ENCODE peak calls at places on chromosome 6, in four cellular contexts. A is endothelial cell of umbilical vein, T is IMR-90, N is Peyer's patch. P is an unnamed sample.

GRCh38 chr6:43719511-43719910 is 31.9 kb upstream of the MRPS18A start:
- DNase-seq in A (no peak), T (no peak), N (no peak), P (no peak)

GRCh38 chr6:36220211-36220610 is 23.7 kb downstream of the BRPF3 start:
- DNase-seq in A (no peak), T (no peak), N (no peak), P (no peak)

GRCh38 chr6:122330315-122330714 is 69.1 kb upstream of the HSF2 start:
- DNase-seq in A (no peak), T (no peak), N (no peak), P (no peak)

GRCh38 chr6:148446681-148447080 is 104.0 kb downstream of the SASH1 start:
- DNase-seq in A (no peak), T (no peak), N (no peak), P (no peak)

GRCh38 chr6:54916858-54917257 is 70.3 kb downstream of the FAM83B start:
- DNase-seq in A (no peak), T (peak; percentile 75), N (no peak), P (no peak)

GRCh38 chr6:105808571-105808970 is 277.6 kb upstream of the PRDM1 start:
- DNase-seq in A (no peak), T (no peak), N (no peak), P (no peak)

GRCh38 chr6:3520541-3521220 is 63.8 kb upstream of the SLC22A23 start:
- DNase-seq in A (no peak), T (peak; percentile 31), N (no peak), P (no peak)

GRCh38 chr6:60687085-60687484 is 1598.9 kb downstream of the KHDRBS2 start:
- DNase-seq in A (no peak), T (no peak), N (no peak), P (no peak)

GRCh38 chr6:27668442-27669275 is 195.8 kb upstream of the ZNF184 start:
- DNase-seq in A (peak; percentile 44), T (peak; percentile 77), N (no peak), P (no peak)

GRCh38 chr6:75396005-75396800 is 97.4 kb downstream of the FILIP1 start:
- DNase-seq in A (no peak), T (no peak), N (no peak), P (no peak)

GRCh38 chr6:75130784-75131183 is 75.1 kb downstream of the COL12A1 start:
- DNase-seq in A (no peak), T (peak; percentile 76), N (no peak), P (no peak)

GRCh38 chr6:129936329-129937165 is 75.4 kb upstream of the TMEM244 start:
- DNase-seq in A (peak; percentile 73), T (peak; percentile 60), N (peak; percentile 75), P (peak; percentile 52)

GRCh38 chr6:75204222-75204958 is 1.5 kb downstream of the COL12A1 start:
- DNase-seq in A (peak; percentile 90), T (peak; percentile 96), N (peak; percentile 78), P (peak; percentile 74)

GRCh38 chr6:37242429-37243052 is 15.0 kb upstream of the TBC1D22B start:
- DNase-seq in A (peak; percentile 97), T (peak; percentile 99), N (peak; percentile 66), P (peak; percentile 60)

GRCh38 chr6:51292659-51293058 is 474.0 kb downstream of the TFAP2B start:
- DNase-seq in A (no peak), T (no peak), N (no peak), P (no peak)

GRCh38 chr6:37536462-37537225 is 37.0 kb upstream of the CCDC167 start:
- DNase-seq in A (no peak), T (no peak), N (no peak), P (no peak)

DNA sequence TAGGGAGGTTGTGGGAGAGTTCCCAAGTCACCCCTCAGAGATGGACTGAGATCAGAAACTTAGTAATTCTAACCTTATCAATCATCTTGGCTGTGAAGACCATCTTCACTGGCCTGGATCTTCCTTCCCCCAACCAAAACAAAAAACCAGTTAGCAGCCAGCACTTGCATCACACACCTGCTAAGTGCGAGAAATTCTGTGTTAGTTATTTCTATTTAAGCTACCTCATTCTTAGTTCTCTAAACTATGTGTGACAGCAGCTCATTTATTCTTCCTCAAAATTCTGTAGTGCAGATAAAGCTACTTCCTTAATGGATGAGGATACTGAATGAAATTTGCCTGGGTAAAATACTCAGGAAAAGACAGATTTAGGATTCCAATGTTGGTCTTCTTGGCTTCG is 18.2 kb upstream of the TAGAP start:
- DNase-seq in A (no peak), T (no peak), N (no peak), P (no peak)
- H3K27ac ChIP-seq in A (no peak overlapping the region), T (no peak overlapping the region), N (peak overlapping the region; percentile 76), P (no peak overlapping the region)

DNA sequence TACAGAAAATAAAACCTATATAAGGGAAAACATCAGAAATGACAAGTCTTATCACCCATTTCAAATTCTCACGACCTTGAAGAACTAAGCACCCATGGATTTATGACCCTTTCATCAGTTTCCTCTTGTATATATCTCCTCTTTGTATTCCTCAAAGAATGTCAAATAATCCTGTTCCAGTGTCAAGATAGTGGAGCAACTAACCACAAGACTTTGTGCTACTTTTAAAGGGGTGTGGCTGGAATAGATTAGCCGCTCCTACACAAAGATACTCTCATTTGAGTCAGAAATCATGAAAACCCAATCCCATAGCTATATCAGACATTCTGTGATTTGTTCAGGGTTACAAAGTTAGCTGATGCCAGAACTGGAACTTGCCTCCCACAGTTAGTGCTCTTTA is 6.6 kb downstream of the REPS1 start:
- DNase-seq in A (no peak), T (no peak), N (no peak), P (no peak)
- H3K4me1 ChIP-seq in A (peaks cover 4% of the 10 kb centered on the region), T (peaks cover 2% of the 10 kb centered on the region), N (no peaks in the 10 kb centered on the region), P (peaks cover 18% of the 10 kb centered on the region)

GRCh38 chr6:26312096-26312463 is 52.9 kb upstream of the BTN3A2 start:
- DNase-seq in A (no peak), T (no peak), N (no peak), P (no peak)

GRCh38 chr6:26311385-26312095 is 53.5 kb upstream of the BTN3A2 start:
- DNase-seq in A (peak; percentile 81), T (peak; percentile 73), N (peak; percentile 59), P (no peak)

GRCh38 chr6:26307830-26308229 is 57.2 kb upstream of the BTN3A2 start:
- DNase-seq in A (no peak), T (no peak), N (no peak), P (no peak)

GRCh38 chr6:26311012-26311384 is 54.0 kb upstream of the BTN3A2 start:
- DNase-seq in A (peak; percentile 47), T (peak; percentile 59), N (no peak), P (no peak)

DNA sequence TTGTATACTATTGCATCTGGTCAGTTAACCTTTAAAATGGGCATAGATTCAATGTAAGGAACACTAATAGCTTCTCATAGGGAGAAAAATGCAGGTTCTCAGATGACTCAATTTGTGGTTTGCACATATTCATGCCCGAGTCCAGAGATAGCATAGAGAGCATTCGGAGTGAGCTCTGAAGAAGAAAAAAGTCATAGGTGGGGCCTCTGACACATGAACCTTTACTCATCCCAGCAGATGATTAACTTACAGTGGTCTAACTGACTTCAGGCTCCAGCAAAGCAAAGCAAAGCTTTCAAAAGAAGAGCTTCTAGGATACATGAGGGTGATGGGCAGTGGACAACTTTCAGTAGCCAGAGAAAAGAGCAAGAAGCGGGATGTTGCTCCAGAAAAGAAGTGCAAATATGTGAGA is 55.3 kb upstream of the BTN3A2 start:
- DNase-seq in A (no peak), T (peak; percentile 95), N (no peak), P (no peak)
- TF ChIP-seq POLR2A in A (no peak), T (no peak), N (no peak), P (no peak)

GRCh38 chr6:128343666-128344065 is 176.7 kb downstream of the PTPRK start:
- DNase-seq in A (no peak), T (peak; percentile 84), N (no peak), P (no peak)

GRCh38 chr6:128337619-128338018 is 182.8 kb downstream of the PTPRK start:
- DNase-seq in A (no peak), T (peak; percentile 32), N (no peak), P (no peak)

GRCh38 chr6:128335963-128336362 is 184.4 kb downstream of the PTPRK start:
- DNase-seq in A (no peak), T (no peak), N (no peak), P (no peak)

GRCh38 chr6:128336436-128337095 is 183.8 kb downstream of the PTPRK start:
- DNase-seq in A (no peak), T (peak; percentile 5), N (no peak), P (no peak)

GRCh38 chr6:128339635-128340436 is 180.6 kb downstream of the PTPRK start:
- DNase-seq in A (no peak), T (peak; percentile 74), N (no peak), P (no peak)
- H3K27ac ChIP-seq in A (no peak overlapping the region), T (peak overlapping the region; percentile 58), N (no peak overlapping the region), P (no peak overlapping the region)

DNA sequence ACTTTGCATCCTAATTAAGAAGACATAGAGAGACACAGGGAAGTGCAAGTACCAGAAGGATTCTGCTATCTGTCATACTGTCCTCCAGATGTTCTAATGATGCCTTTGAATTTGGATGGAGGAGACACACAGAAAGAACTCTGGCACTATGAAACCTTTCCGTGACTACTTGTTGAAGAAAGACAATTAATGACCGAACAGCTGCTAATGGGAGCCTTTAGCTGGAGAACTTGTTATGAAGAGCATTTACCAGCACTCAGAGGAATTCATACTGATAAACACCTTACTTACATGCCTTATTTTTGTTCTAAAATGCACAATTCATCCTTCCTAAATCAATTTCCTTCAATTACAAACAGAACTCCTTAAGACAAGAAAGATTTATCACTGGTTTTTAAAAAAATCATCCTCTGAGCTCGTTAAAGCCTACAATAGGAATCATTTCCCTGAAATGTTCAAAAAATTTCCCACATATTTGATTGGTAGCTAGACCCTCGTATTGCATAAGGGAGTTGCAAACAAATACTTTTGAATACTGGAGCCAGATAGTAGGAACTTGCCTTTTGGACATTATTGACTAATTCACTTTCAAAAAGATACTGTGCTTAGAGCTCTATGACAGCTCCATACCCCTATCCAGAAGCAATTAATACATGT is 292.5 kb downstream of the UBE3D start:
- DNase-seq in A (no peak), T (no peak), N (no peak), P (no peak)
- H3K4me1 ChIP-seq in A (no peaks in the 10 kb centered on the region), T (no peaks in the 10 kb centered on the region), N (no peaks in the 10 kb centered on the region), P (no peaks in the 10 kb centered on the region)

GRCh38 chr6:136468711-136469110 is 81.5 kb downstream of the MAP7 start:
- DNase-seq in A (no peak), T (no peak), N (no peak), P (no peak)

GRCh38 chr6:136465766-136466303 is 84.4 kb downstream of the MAP7 start:
- DNase-seq in A (no peak), T (peak; percentile 22), N (no peak), P (no peak)

GRCh38 chr6:136469154-136469553 is 81.1 kb downstream of the MAP7 start:
- DNase-seq in A (no peak), T (no peak), N (no peak), P (no peak)

GRCh38 chr6:136464874-136465273 is 85.3 kb downstream of the MAP7 start:
- DNase-seq in A (no peak), T (no peak), N (no peak), P (no peak)

GRCh38 chr6:136466789-136467585 is 83.2 kb downstream of the MAP7 start:
- DNase-seq in A (no peak), T (no peak), N (no peak), P (no peak)
- TF ChIP-seq POLR2A in A (no peak), T (no peak), N (no peak), P (no peak)

GRCh38 chr6:167565884-167566491 is 241.1 kb downstream of the TTLL2 start:
- DNase-seq in A (no peak), T (no peak), N (peak; percentile 53), P (peak; percentile 62)
- H3K27ac ChIP-seq in A (no peak overlapping the region), T (no peak overlapping the region), N (no peak overlapping the region), P (peak overlapping the region; percentile 68)